ENCODE peak calls at places on chromosomes 13 and 19, in ten cellular contexts. X is left ventricle myocardium inferior, R is pancreas, S is uterus, T is SK-N-SH, O is neuronal stem cell, Y is neural progenitor cell, A is H9, M is PC-3, H is heart left ventricle. W is an unnamed sample.

GRCh38 chr19:46736544-46737274 is 9.1 kb upstream of the FKRP start:
- DNase-seq in M (no peak), A (no peak), S (no peak), Y (peak; percentile 52), R (no peak), T (no peak), O (no peak), H (peak; percentile 70), X (peak; percentile 71), W (no peak)

GRCh38 chr19:19110410-19111137 is 27.7 kb downstream of the TMEM161A start:
- DNase-seq in X (no peak), R (no peak), O (no peak), Y (peak; percentile 81), T (peak; percentile 89), A (peak; percentile 69), H (no peak), M (no peak), S (no peak), W (no peak)

GRCh38 chr13:40389081-40389641 is 277.3 kb downstream of the FOXO1 start:
- DNase-seq in H (no peak), X (no peak), T (no peak), Y (no peak), S (no peak), R (no peak), M (no peak), A (no peak), O (no peak), W (no peak)

GRCh38 chr13:99434258-99434788 is 66.9 kb upstream of the TM9SF2 start:
- DNase-seq in S (no peak), T (no peak), H (no peak), M (no peak), A (peak; percentile 70), R (no peak), Y (no peak), X (no peak), O (no peak), W (no peak)

GRCh38 chr13:20969182-20969581 is 66.6 kb upstream of the XPO4 start:
- DNase-seq in S (no peak), H (no peak), Y (no peak), A (no peak), O (no peak), X (no peak), R (no peak), T (no peak), M (peak; percentile 57), W (no peak)

GRCh38 chr19:30353394-30353793 is 18.8 kb upstream of the ZNF536 start:
- DNase-seq in H (no peak), S (no peak), O (no peak), R (no peak), M (no peak), Y (no peak), X (no peak), A (no peak), T (no peak), W (no peak)

GRCh38 chr13:67075239-67075638 is 154.9 kb downstream of the PCDH9 start:
- DNase-seq in X (no peak), T (no peak), Y (no peak), M (peak; percentile 1), R (no peak), S (no peak), A (no peak), O (no peak), H (no peak), W (no peak)

GRCh38 chr13:61410669-61411297 is 4.9 kb downstream of the PCDH20 start:
- DNase-seq in Y (peak; percentile 16), A (no peak), R (no peak), S (no peak), H (no peak), O (no peak), X (no peak), M (peak; percentile 48), T (peak; percentile 44), W (no peak)

GRCh38 chr13:32031025-32031814 is at the start of gene FRY:
- DNase-seq in O (peak; percentile 74), T (peak; percentile 81), R (peak; percentile 26), A (peak; percentile 90), M (peak; percentile 62), Y (peak; percentile 93), H (peak; percentile 74), X (peak; percentile 70), S (peak; percentile 79), W (peak; percentile 51)

GRCh38 chr19:37986048-37986750 is 79.2 kb downstream of the SIPA1L3 start:
- DNase-seq in Y (no peak), O (no peak), M (no peak), T (no peak), R (no peak), S (no peak), H (no peak), X (no peak), A (no peak), W (no peak)

GRCh38 chr19:35442091-35442490 is 6.0 kb upstream of the FFAR2 start:
- DNase-seq in X (no peak), H (no peak), S (no peak), O (no peak), R (no peak), M (no peak), Y (no peak), A (no peak), T (no peak), W (peak; percentile 69)

GRCh38 chr13:45851171-45851889 is at the start of gene SIAH3:
- DNase-seq in T (peak; percentile 52), A (peak; percentile 43), R (no peak), X (no peak), M (no peak), Y (peak; percentile 34), H (no peak), O (no peak), S (no peak), W (no peak)

GRCh38 chr19:34231439-34231838 is 22.9 kb upstream of the GARRE1 start:
- DNase-seq in Y (no peak), X (no peak), M (no peak), O (no peak), S (no peak), T (no peak), H (no peak), A (no peak), R (no peak), W (no peak)

GRCh38 chr13:77729502-77730221 is 32.2 kb downstream of the SLAIN1 start:
- DNase-seq in A (no peak), S (no peak), R (no peak), H (no peak), O (no peak), M (no peak), X (no peak), T (no peak), Y (no peak), W (no peak)

GRCh38 chr13:51589793-51590192 is 5.5 kb downstream of the WDFY2 start:
- DNase-seq in H (no peak), X (no peak), R (no peak), A (no peak), O (no peak), Y (no peak), S (no peak), T (peak; percentile 17), M (no peak), W (no peak)
- H3K4me1 ChIP-seq in H (peaks cover 67% of the 10 kb centered on the region), X (peaks cover 62% of the 10 kb centered on the region), R (peaks cover 24% of the 10 kb centered on the region), A (peaks cover 15% of the 10 kb centered on the region), O (peaks cover 10% of the 10 kb centered on the region), Y (peaks cover 61% of the 10 kb centered on the region), S (peaks cover 17% of the 10 kb centered on the region), T (peaks cover 29% of the 10 kb centered on the region), M (peaks cover 38% of the 10 kb centered on the region), W (no peaks in the 10 kb centered on the region)

GRCh38 chr19:7916137-7916907 is 1.7 kb downstream of the TGFBR3L start:
- DNase-seq in A (peak; percentile 59), R (peak; percentile 3), T (peak; percentile 68), S (no peak), X (no peak), Y (peak; percentile 74), M (peak; percentile 42), O (no peak), H (no peak), W (no peak)
- H3K27ac ChIP-seq in A (no peak overlapping the region), R (no peak overlapping the region), T (no peak overlapping the region), S (peak overlapping the region; percentile 60), X (peak overlapping the region; percentile 83), Y (no peak overlapping the region), M (no peak overlapping the region), O (no peak overlapping the region), H (no peak overlapping the region), W (no peak overlapping the region)

GRCh38 chr19:9668544-9668943 is 6.4 kb downstream of the ZNF562 start:
- DNase-seq in Y (no peak), H (no peak), S (no peak), A (no peak), R (no peak), M (no peak), O (no peak), T (no peak), X (no peak), W (no peak)

GRCh38 chr19:9672893-9673292 is 2.0 kb downstream of the ZNF562 start:
- DNase-seq in S (no peak), A (no peak), T (no peak), R (no peak), O (no peak), H (no peak), X (no peak), M (no peak), Y (no peak), W (no peak)

GRCh38 chr19:9671654-9672053 is 3.2 kb downstream of the ZNF562 start:
- DNase-seq in T (no peak), A (no peak), H (no peak), Y (no peak), R (no peak), X (no peak), M (no peak), O (no peak), S (no peak), W (no peak)

DNA sequence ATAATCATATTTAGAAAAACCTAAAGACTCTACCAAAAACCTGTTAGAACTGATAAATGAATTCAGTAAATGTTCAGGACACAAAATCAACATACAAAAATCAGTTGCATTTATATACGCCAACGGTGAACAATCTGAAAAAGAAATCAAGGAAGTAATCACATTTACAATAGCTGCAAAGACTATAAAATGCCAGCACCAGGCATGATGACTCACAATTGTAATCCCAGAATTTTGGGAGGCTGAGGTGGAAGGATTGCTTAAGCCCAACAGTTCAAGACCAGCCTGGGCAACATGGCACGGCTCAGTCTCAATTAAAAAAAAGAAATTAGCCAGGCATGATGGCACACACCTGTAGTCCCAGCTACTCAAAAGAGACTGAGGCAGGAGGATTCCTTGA is 7.0 kb downstream of the ZNF562 start:
- DNase-seq in S (no peak), R (no peak), A (no peak), O (no peak), X (no peak), Y (no peak), M (no peak), H (no peak), T (no peak), W (no peak)
- H3K9me3 ChIP-seq in S (no peaks in the 10 kb centered on the region), R (no peaks in the 10 kb centered on the region), A (peaks cover 12% of the 10 kb centered on the region), O (peaks cover 15% of the 10 kb centered on the region), X (peaks cover 56% of the 10 kb centered on the region), Y (peaks cover 9% of the 10 kb centered on the region), M (peaks cover 49% of the 10 kb centered on the region), H (peaks cover 31% of the 10 kb centered on the region), T (peaks cover 12% of the 10 kb centered on the region), W (peaks cover 15% of the 10 kb centered on the region)

DNA sequence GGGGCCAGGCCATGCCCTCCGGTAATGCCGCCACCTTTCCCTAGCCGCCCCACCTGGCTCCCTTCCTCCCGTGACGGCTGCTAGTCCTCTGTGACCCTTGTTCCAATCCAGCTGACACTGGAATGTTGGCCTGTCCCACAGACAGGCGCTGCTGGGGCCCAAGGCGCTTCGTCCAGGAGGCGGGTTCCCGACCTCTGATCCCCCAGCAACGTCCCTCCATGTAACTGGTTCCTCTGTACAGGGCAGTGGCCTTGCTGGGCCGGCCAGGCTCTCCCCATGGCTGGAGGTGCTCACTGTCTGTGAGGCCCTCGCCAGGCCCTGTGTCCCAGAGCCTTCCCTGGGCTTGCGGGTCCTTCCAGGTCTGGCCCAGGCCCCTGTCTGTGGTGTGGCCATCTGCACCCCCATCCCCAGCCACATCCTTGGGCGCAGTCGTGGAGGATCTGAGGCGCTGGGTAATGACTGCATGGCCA is 6.8 kb upstream of the GRIN3B start:
- DNase-seq in S (no peak), H (no peak), R (no peak), T (no peak), M (no peak), O (no peak), A (no peak), Y (no peak), X (no peak), W (no peak)
- H3K4me1 ChIP-seq in S (no peaks in the 10 kb centered on the region), H (peaks cover 9% of the 10 kb centered on the region), R (no peaks in the 10 kb centered on the region), T (peaks cover 9% of the 10 kb centered on the region), M (peaks cover 8% of the 10 kb centered on the region), O (peaks cover 6% of the 10 kb centered on the region), A (no peaks in the 10 kb centered on the region), Y (peaks cover 4% of the 10 kb centered on the region), X (peaks cover 11% of the 10 kb centered on the region), W (peaks cover 8% of the 10 kb centered on the region)

W was measured in lung.